ENCODE peak calls at places on chromosomes 2 and 18, in six cellular contexts. Z, O, V, X, Y and S are unnamed samples.

GRCh38 chr2:19038096-19039015 is 320.1 kb downstream of the OSR1 start:
- DNase-seq in Z (no peak), O (no peak), V (peak; percentile 83), X (no peak), Y (no peak), S (no peak)

GRCh38 chr18:49238433-49239042 is 221.9 kb downstream of the DYM start:
- DNase-seq in Z (peak; percentile 34), O (no peak), V (peak; percentile 51), X (no peak), Y (no peak), S (no peak)

GRCh38 chr18:58953627-58954026 is 89.0 kb downstream of the ZNF532 start:
- DNase-seq in Z (peak; percentile 86), O (no peak), V (no peak), X (peak; percentile 76), Y (no peak), S (no peak)

GRCh38 chr2:178530128-178530527 is 49.9 kb downstream of the PLEKHA3 start:
- DNase-seq in Z (no peak), O (no peak), V (no peak), X (no peak), Y (no peak), S (no peak)

GRCh38 chr18:58060254-58060653 is 16.2 kb downstream of the NEDD4L start:
- DNase-seq in Z (no peak), O (no peak), V (no peak), X (no peak), Y (no peak), S (no peak)

GRCh38 chr18:76592981-76593381 is 97.9 kb upstream of the ZNF516 start:
- DNase-seq in Z (no peak), O (no peak), V (peak; percentile 37), X (no peak), Y (no peak), S (no peak)

GRCh38 chr2:64989126-64989981 is at the start of gene SLC1A4:
- DNase-seq in Z (peak; percentile 89), O (peak; percentile 35), V (peak; percentile 88), X (peak; percentile 97), Y (peak; percentile 98), S (peak; percentile 81)

GRCh38 chr18:79380816-79381806 is 14.6 kb upstream of the NFATC1 start:
- DNase-seq in Z (peak; percentile 29), O (no peak), V (peak; percentile 29), X (peak; percentile 82), Y (peak; percentile 89), S (peak; percentile 82)

GRCh38 chr2:176854878-176855277 is 357.7 kb upstream of the HNRNPA3 start:
- DNase-seq in Z (no peak), O (no peak), V (no peak), X (no peak), Y (no peak), S (no peak)

GRCh38 chr2:112723995-112724394 is 3.2 kb downstream of the NT5DC4 start:
- DNase-seq in Z (no peak), O (no peak), V (no peak), X (peak; percentile 38), Y (no peak), S (no peak)

GRCh38 chr2:96945011-96945410 is 41.4 kb downstream of the FAM178B start:
- DNase-seq in Z (no peak), O (no peak), V (no peak), X (no peak), Y (no peak), S (no peak)

GRCh38 chr2:184359379-184359778 is 238.9 kb upstream of the ZNF804A start:
- DNase-seq in Z (no peak), O (no peak), V (no peak), X (no peak), Y (no peak), S (no peak)

GRCh38 chr2:184367211-184367610 is 231.1 kb upstream of the ZNF804A start:
- DNase-seq in Z (no peak), O (no peak), V (no peak), X (no peak), Y (no peak), S (no peak)

DNA sequence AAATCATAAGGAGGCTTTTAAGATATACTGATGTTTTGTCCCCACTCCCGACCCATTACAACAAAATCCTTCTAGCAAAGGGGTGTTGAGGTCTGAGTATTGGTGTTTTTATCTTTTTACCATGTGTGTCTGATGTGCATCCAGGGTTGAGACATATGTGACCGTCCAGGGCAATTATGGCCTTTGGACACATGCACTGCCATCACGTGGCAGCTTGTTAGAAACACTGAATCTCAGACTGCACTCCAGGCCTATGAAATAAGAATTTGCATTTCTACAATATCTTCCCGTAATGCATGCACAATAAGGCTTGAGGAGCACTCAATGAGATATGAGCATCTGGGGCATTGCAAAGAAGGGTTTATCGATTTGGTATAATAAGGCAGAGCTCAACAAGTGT is 235.1 kb upstream of the ZNF804A start:
- DNase-seq in Z (peak; percentile 10), O (no peak), V (no peak), X (no peak), Y (no peak), S (no peak)
- TF ChIP-seq CTCF in Z (no peak), O (no peak), V (no peak), X (no peak), Y (no peak), S (no peak)

GRCh38 chr2:6917071-6917760 is at the start of gene RNF144A:
- DNase-seq in Z (peak; percentile 53), O (no peak), V (peak; percentile 12), X (no peak), Y (peak; percentile 94), S (peak; percentile 43)
- TF ChIP-seq POLR2A in Z (peak; percentile 52), O (no peak), V (no peak), X (peak; percentile 73), Y (no peak), S (peak; percentile 55)

GRCh38 chr18:23145613-23146012 is 10.3 kb downstream of the CABLES1 start:
- DNase-seq in Z (no peak), O (no peak), V (no peak), X (no peak), Y (no peak), S (no peak)
- H3K4me1 ChIP-seq in Z (peaks cover 32% of the 10 kb centered on the region), O (peaks cover 22% of the 10 kb centered on the region), V (peaks cover 30% of the 10 kb centered on the region), X (peaks cover 19% of the 10 kb centered on the region), Y (peaks cover 21% of the 10 kb centered on the region), S (peaks cover 22% of the 10 kb centered on the region)

GRCh38 chr2:238259085-238260020 is 19.5 kb upstream of the HES6 start:
- DNase-seq in Z (peak; percentile 42), O (no peak), V (no peak), X (no peak), Y (no peak), S (no peak)
- TF ChIP-seq CTCF in Z (no peak), O (no peak), V (no peak), X (no peak), Y (no peak), S (no peak)

DNA sequence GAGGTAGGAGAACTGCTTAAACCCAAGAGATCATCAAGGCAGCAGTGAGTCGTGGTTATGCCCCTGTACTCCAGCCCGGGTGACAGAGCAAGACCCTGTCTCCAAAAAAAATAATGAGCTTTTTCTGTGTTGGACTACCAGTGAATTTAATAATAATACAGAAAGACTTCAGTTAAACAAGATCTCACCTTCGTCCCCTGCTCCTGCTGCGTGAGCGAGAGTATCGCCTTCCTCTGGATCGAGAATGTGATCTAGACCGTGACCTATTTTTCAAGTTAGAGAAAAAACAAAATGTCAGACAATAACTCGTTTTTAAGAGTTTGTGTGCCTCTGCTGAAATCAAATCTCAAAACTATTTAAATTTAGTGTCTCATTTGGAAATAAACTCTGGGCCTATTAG is 2.8 kb downstream of the SRSF7 start:
- DNase-seq in Z (no peak), O (no peak), V (no peak), X (no peak), Y (no peak), S (no peak)
- TF ChIP-seq POLR2A in Z (no peak), O (no peak), V (no peak), X (no peak), Y (no peak), S (no peak)

DNA sequence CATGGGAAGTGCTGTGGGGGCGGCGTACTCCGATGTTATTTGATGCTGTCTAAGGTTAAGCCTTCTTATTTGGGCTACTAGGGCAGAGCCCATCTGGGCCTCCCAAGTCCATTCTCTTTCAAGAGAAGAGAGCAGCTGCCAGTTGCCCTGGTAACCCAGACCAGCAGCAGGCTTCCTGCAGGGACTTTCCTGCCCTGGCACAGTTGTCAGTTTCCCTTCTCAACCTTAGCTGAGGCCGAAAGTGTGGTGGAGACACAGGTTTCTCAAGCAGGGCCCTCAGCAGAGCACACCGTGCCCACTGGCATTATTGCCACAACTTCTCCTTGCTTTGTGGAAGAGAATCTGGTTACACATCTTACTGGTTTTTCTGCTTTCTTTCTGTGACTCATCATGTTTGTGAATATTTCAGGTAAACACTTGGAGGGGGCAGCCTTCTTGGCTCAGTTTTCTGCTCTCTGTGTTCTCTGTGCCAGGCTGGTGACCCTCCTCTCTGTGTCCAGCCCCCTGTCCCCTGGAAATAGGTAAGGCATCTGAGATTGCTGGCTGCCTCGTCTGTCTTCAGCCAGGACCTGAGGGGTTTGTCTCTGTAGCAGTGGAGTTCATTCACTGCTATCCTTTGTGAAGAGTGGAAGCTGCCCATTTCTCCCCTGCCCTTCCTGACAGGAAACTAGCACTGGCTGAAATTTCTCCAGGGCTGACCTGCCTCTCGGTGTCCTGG is 111.0 kb downstream of the B3GNT2 start:
- DNase-seq in Z (no peak), O (no peak), V (peak; percentile 6), X (peak; percentile 73), Y (peak; percentile 83), S (no peak)
- H3K4me1 ChIP-seq in Z (peaks cover 10% of the 10 kb centered on the region), O (peaks cover 34% of the 10 kb centered on the region), V (peaks cover 3% of the 10 kb centered on the region), X (peaks cover 28% of the 10 kb centered on the region), Y (peaks cover 78% of the 10 kb centered on the region), S (no peaks in the 10 kb centered on the region)

DNA sequence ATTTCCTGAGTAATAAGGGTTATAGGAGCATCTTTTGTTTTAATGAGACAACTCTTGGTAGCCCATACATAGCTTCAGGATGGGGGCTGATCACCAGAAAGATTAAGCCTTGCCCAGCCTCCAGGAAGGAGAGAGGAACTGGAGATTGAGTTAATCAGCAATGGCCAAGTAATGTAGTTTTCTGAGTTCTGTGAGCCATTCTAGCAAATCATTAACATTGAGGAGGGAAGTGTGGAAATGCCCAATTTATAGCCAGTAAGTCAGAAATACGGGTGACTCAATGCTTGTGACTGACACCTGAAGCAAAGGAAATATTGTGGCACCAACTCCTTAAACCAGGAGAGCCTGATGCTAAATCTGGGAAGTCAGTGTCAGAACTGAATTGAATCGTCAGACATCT is 205.1 kb upstream of the SRD5A2 start:
- DNase-seq in Z (peak; percentile 46), O (no peak), V (no peak), X (no peak), Y (no peak), S (no peak)
- TF ChIP-seq CTCF in Z (no peak), O (no peak), V (no peak), X (no peak), Y (no peak), S (no peak)